ENCODE peak calls at places on chromosomes 3 and 15, in nine cellular contexts. One of them, this sample, is unnamed.

GRCh38 chr3:72555714-72556113 is 292.5 kb downstream of the SHQ1 start:
- DNase-seq in mucosa of gallbladder: no peak
- DNase-seq in dermis blood vessel endothelial cell: no peak
- DNase-seq in RKO: no peak
- DNase-seq in progenitor cell of endocrine pancreas: no peak
- DNase-seq in activated CD4-positive, alpha-beta T cell treated with anti-CD3 and anti-CD28 coated beads, Interleukin-2, amount 50 U/mL, for 48 hours: no peak
- DNase-seq in stimulated activated CD4-positive, alpha-beta T cell treated with anti-CD3 and anti-CD28 coated beads, TNF-alpha, amount 100 ng/mL, for 24 hours: no peak
- DNase-seq in activated gamma-delta T cell treated with Interleukin-2 at 50 U/mL for 16 hours: no peak
- DNase-seq in HT1080: no peak
- DNase-seq in this sample: no peak

GRCh38 chr3:99637041-99637380 is 1.4 kb upstream of the COL8A1 start:
- DNase-seq in RKO: peak; percentile 24
- DNase-seq in dermis blood vessel endothelial cell: peak; percentile 83
- DNase-seq in activated CD4-positive, alpha-beta T cell treated with anti-CD3 and anti-CD28 coated beads, Interleukin-2, amount 50 U/mL, for 48 hours: no peak
- DNase-seq in mucosa of gallbladder: no peak
- DNase-seq in HT1080: no peak
- DNase-seq in activated gamma-delta T cell treated with Interleukin-2 at 50 U/mL for 16 hours: no peak
- DNase-seq in stimulated activated CD4-positive, alpha-beta T cell treated with anti-CD3 and anti-CD28 coated beads, TNF-alpha, amount 100 ng/mL, for 24 hours: no peak
- DNase-seq in progenitor cell of endocrine pancreas: no peak
- DNase-seq in this sample: no peak

GRCh38 chr15:55586808-55587207 is 1.3 kb downstream of the PYGO1 start:
- DNase-seq in progenitor cell of endocrine pancreas: no peak
- DNase-seq in HT1080: no peak
- DNase-seq in mucosa of gallbladder: no peak
- DNase-seq in stimulated activated CD4-positive, alpha-beta T cell treated with anti-CD3 and anti-CD28 coated beads, TNF-alpha, amount 100 ng/mL, for 24 hours: no peak
- DNase-seq in activated gamma-delta T cell treated with Interleukin-2 at 50 U/mL for 16 hours: no peak
- DNase-seq in dermis blood vessel endothelial cell: no peak
- DNase-seq in activated CD4-positive, alpha-beta T cell treated with anti-CD3 and anti-CD28 coated beads, Interleukin-2, amount 50 U/mL, for 48 hours: no peak
- DNase-seq in RKO: no peak
- DNase-seq in this sample: no peak

GRCh38 chr3:52031896-52032295 is 24.5 kb downstream of the DUSP7 start:
- DNase-seq in stimulated activated CD4-positive, alpha-beta T cell treated with anti-CD3 and anti-CD28 coated beads, TNF-alpha, amount 100 ng/mL, for 24 hours: no peak
- DNase-seq in mucosa of gallbladder: no peak
- DNase-seq in HT1080: no peak
- DNase-seq in progenitor cell of endocrine pancreas: no peak
- DNase-seq in activated gamma-delta T cell treated with Interleukin-2 at 50 U/mL for 16 hours: no peak
- DNase-seq in dermis blood vessel endothelial cell: no peak
- DNase-seq in activated CD4-positive, alpha-beta T cell treated with anti-CD3 and anti-CD28 coated beads, Interleukin-2, amount 50 U/mL, for 48 hours: no peak
- DNase-seq in RKO: no peak
- DNase-seq in this sample: no peak

GRCh38 chr3:66475386-66476020 is 25.3 kb downstream of the LRIG1 start:
- DNase-seq in RKO: no peak
- DNase-seq in HT1080: no peak
- DNase-seq in activated CD4-positive, alpha-beta T cell treated with anti-CD3 and anti-CD28 coated beads, Interleukin-2, amount 50 U/mL, for 48 hours: no peak
- DNase-seq in mucosa of gallbladder: no peak
- DNase-seq in dermis blood vessel endothelial cell: no peak
- DNase-seq in activated gamma-delta T cell treated with Interleukin-2 at 50 U/mL for 16 hours: no peak
- DNase-seq in progenitor cell of endocrine pancreas: no peak
- DNase-seq in stimulated activated CD4-positive, alpha-beta T cell treated with anti-CD3 and anti-CD28 coated beads, TNF-alpha, amount 100 ng/mL, for 24 hours: no peak
- DNase-seq in this sample: no peak

GRCh38 chr3:9201278-9201677 is 48.2 kb downstream of the SRGAP3 start:
- DNase-seq in dermis blood vessel endothelial cell: no peak
- DNase-seq in RKO: no peak
- DNase-seq in activated gamma-delta T cell treated with Interleukin-2 at 50 U/mL for 16 hours: no peak
- DNase-seq in mucosa of gallbladder: no peak
- DNase-seq in HT1080: no peak
- DNase-seq in stimulated activated CD4-positive, alpha-beta T cell treated with anti-CD3 and anti-CD28 coated beads, TNF-alpha, amount 100 ng/mL, for 24 hours: no peak
- DNase-seq in progenitor cell of endocrine pancreas: no peak
- DNase-seq in activated CD4-positive, alpha-beta T cell treated with anti-CD3 and anti-CD28 coated beads, Interleukin-2, amount 50 U/mL, for 48 hours: no peak
- DNase-seq in this sample: no peak

GRCh38 chr3:54951405-54951804 is 23.5 kb upstream of the LRTM1 start:
- DNase-seq in activated CD4-positive, alpha-beta T cell treated with anti-CD3 and anti-CD28 coated beads, Interleukin-2, amount 50 U/mL, for 48 hours: no peak
- DNase-seq in HT1080: peak; percentile 79
- DNase-seq in dermis blood vessel endothelial cell: no peak
- DNase-seq in progenitor cell of endocrine pancreas: peak; percentile 47
- DNase-seq in RKO: peak; percentile 22
- DNase-seq in mucosa of gallbladder: peak; percentile 77
- DNase-seq in stimulated activated CD4-positive, alpha-beta T cell treated with anti-CD3 and anti-CD28 coated beads, TNF-alpha, amount 100 ng/mL, for 24 hours: no peak
- DNase-seq in activated gamma-delta T cell treated with Interleukin-2 at 50 U/mL for 16 hours: no peak
- DNase-seq in this sample: no peak

GRCh38 chr3:87437765-87438164 is 161.4 kb upstream of the POU1F1 start:
- DNase-seq in mucosa of gallbladder: no peak
- DNase-seq in activated CD4-positive, alpha-beta T cell treated with anti-CD3 and anti-CD28 coated beads, Interleukin-2, amount 50 U/mL, for 48 hours: no peak
- DNase-seq in progenitor cell of endocrine pancreas: no peak
- DNase-seq in dermis blood vessel endothelial cell: no peak
- DNase-seq in RKO: no peak
- DNase-seq in HT1080: peak; percentile 41
- DNase-seq in stimulated activated CD4-positive, alpha-beta T cell treated with anti-CD3 and anti-CD28 coated beads, TNF-alpha, amount 100 ng/mL, for 24 hours: no peak
- DNase-seq in activated gamma-delta T cell treated with Interleukin-2 at 50 U/mL for 16 hours: no peak
- DNase-seq in this sample: peak; percentile 43

GRCh38 chr15:32700501-32701150 is 17.2 kb upstream of the GREM1 start:
- DNase-seq in progenitor cell of endocrine pancreas: no peak
- DNase-seq in RKO: no peak
- DNase-seq in mucosa of gallbladder: no peak
- DNase-seq in activated CD4-positive, alpha-beta T cell treated with anti-CD3 and anti-CD28 coated beads, Interleukin-2, amount 50 U/mL, for 48 hours: no peak
- DNase-seq in HT1080: peak; percentile 66
- DNase-seq in activated gamma-delta T cell treated with Interleukin-2 at 50 U/mL for 16 hours: no peak
- DNase-seq in dermis blood vessel endothelial cell: no peak
- DNase-seq in stimulated activated CD4-positive, alpha-beta T cell treated with anti-CD3 and anti-CD28 coated beads, TNF-alpha, amount 100 ng/mL, for 24 hours: no peak
- DNase-seq in this sample: no peak

GRCh38 chr15:94297543-94297942 is 66.2 kb downstream of the MCTP2 start:
- DNase-seq in HT1080: no peak
- DNase-seq in stimulated activated CD4-positive, alpha-beta T cell treated with anti-CD3 and anti-CD28 coated beads, TNF-alpha, amount 100 ng/mL, for 24 hours: no peak
- DNase-seq in mucosa of gallbladder: no peak
- DNase-seq in dermis blood vessel endothelial cell: no peak
- DNase-seq in progenitor cell of endocrine pancreas: no peak
- DNase-seq in activated CD4-positive, alpha-beta T cell treated with anti-CD3 and anti-CD28 coated beads, Interleukin-2, amount 50 U/mL, for 48 hours: no peak
- DNase-seq in activated gamma-delta T cell treated with Interleukin-2 at 50 U/mL for 16 hours: no peak
- DNase-seq in RKO: no peak
- DNase-seq in this sample: no peak

GRCh38 chr3:126646662-126647061 is 8.3 kb downstream of the TXNRD3 start:
- DNase-seq in activated gamma-delta T cell treated with Interleukin-2 at 50 U/mL for 16 hours: no peak
- DNase-seq in mucosa of gallbladder: no peak
- DNase-seq in activated CD4-positive, alpha-beta T cell treated with anti-CD3 and anti-CD28 coated beads, Interleukin-2, amount 50 U/mL, for 48 hours: no peak
- DNase-seq in stimulated activated CD4-positive, alpha-beta T cell treated with anti-CD3 and anti-CD28 coated beads, TNF-alpha, amount 100 ng/mL, for 24 hours: no peak
- DNase-seq in HT1080: no peak
- DNase-seq in progenitor cell of endocrine pancreas: no peak
- DNase-seq in RKO: no peak
- DNase-seq in dermis blood vessel endothelial cell: no peak
- DNase-seq in this sample: no peak

GRCh38 chr15:67009576-67010569 is 55.5 kb upstream of the SMAD3 start:
- DNase-seq in activated CD4-positive, alpha-beta T cell treated with anti-CD3 and anti-CD28 coated beads, Interleukin-2, amount 50 U/mL, for 48 hours: no peak
- DNase-seq in stimulated activated CD4-positive, alpha-beta T cell treated with anti-CD3 and anti-CD28 coated beads, TNF-alpha, amount 100 ng/mL, for 24 hours: no peak
- DNase-seq in RKO: no peak
- DNase-seq in HT1080: no peak
- DNase-seq in activated gamma-delta T cell treated with Interleukin-2 at 50 U/mL for 16 hours: no peak
- DNase-seq in mucosa of gallbladder: no peak
- DNase-seq in progenitor cell of endocrine pancreas: no peak
- DNase-seq in dermis blood vessel endothelial cell: no peak
- DNase-seq in this sample: no peak

GRCh38 chr3:155494332-155494731 is 200.8 kb upstream of the STRIT1 start:
- DNase-seq in RKO: no peak
- DNase-seq in mucosa of gallbladder: no peak
- DNase-seq in HT1080: no peak
- DNase-seq in activated CD4-positive, alpha-beta T cell treated with anti-CD3 and anti-CD28 coated beads, Interleukin-2, amount 50 U/mL, for 48 hours: no peak
- DNase-seq in progenitor cell of endocrine pancreas: no peak
- DNase-seq in stimulated activated CD4-positive, alpha-beta T cell treated with anti-CD3 and anti-CD28 coated beads, TNF-alpha, amount 100 ng/mL, for 24 hours: no peak
- DNase-seq in activated gamma-delta T cell treated with Interleukin-2 at 50 U/mL for 16 hours: no peak
- DNase-seq in dermis blood vessel endothelial cell: no peak
- DNase-seq in this sample: no peak

GRCh38 chr3:129604942-129605592 is 1.4 kb downstream of the PLXND1 start:
- DNase-seq in mucosa of gallbladder: no peak
- DNase-seq in progenitor cell of endocrine pancreas: no peak
- DNase-seq in dermis blood vessel endothelial cell: no peak
- DNase-seq in activated gamma-delta T cell treated with Interleukin-2 at 50 U/mL for 16 hours: no peak
- DNase-seq in RKO: no peak
- DNase-seq in activated CD4-positive, alpha-beta T cell treated with anti-CD3 and anti-CD28 coated beads, Interleukin-2, amount 50 U/mL, for 48 hours: no peak
- DNase-seq in HT1080: no peak
- DNase-seq in stimulated activated CD4-positive, alpha-beta T cell treated with anti-CD3 and anti-CD28 coated beads, TNF-alpha, amount 100 ng/mL, for 24 hours: no peak
- DNase-seq in this sample: no peak

GRCh38 chr3:51311055-51311454 is 74.0 kb upstream of the MANF start:
- DNase-seq in RKO: peak; percentile 52
- DNase-seq in stimulated activated CD4-positive, alpha-beta T cell treated with anti-CD3 and anti-CD28 coated beads, TNF-alpha, amount 100 ng/mL, for 24 hours: no peak
- DNase-seq in activated CD4-positive, alpha-beta T cell treated with anti-CD3 and anti-CD28 coated beads, Interleukin-2, amount 50 U/mL, for 48 hours: no peak
- DNase-seq in activated gamma-delta T cell treated with Interleukin-2 at 50 U/mL for 16 hours: no peak
- DNase-seq in progenitor cell of endocrine pancreas: no peak
- DNase-seq in dermis blood vessel endothelial cell: peak; percentile 40
- DNase-seq in HT1080: peak; percentile 37
- DNase-seq in mucosa of gallbladder: no peak
- DNase-seq in this sample: peak; percentile 20

GRCh38 chr3:49556500-49557275 is 2.4 kb downstream of the BSN start:
- DNase-seq in activated CD4-positive, alpha-beta T cell treated with anti-CD3 and anti-CD28 coated beads, Interleukin-2, amount 50 U/mL, for 48 hours: no peak
- DNase-seq in RKO: no peak
- DNase-seq in dermis blood vessel endothelial cell: no peak
- DNase-seq in stimulated activated CD4-positive, alpha-beta T cell treated with anti-CD3 and anti-CD28 coated beads, TNF-alpha, amount 100 ng/mL, for 24 hours: no peak
- DNase-seq in mucosa of gallbladder: no peak
- DNase-seq in progenitor cell of endocrine pancreas: no peak
- DNase-seq in HT1080: no peak
- DNase-seq in activated gamma-delta T cell treated with Interleukin-2 at 50 U/mL for 16 hours: no peak
- DNase-seq in this sample: no peak

GRCh38 chr15:65930134-65930533 is 60.8 kb downstream of the RAB11A start:
- DNase-seq in activated gamma-delta T cell treated with Interleukin-2 at 50 U/mL for 16 hours: no peak
- DNase-seq in progenitor cell of endocrine pancreas: no peak
- DNase-seq in HT1080: no peak
- DNase-seq in dermis blood vessel endothelial cell: no peak
- DNase-seq in RKO: no peak
- DNase-seq in stimulated activated CD4-positive, alpha-beta T cell treated with anti-CD3 and anti-CD28 coated beads, TNF-alpha, amount 100 ng/mL, for 24 hours: no peak
- DNase-seq in activated CD4-positive, alpha-beta T cell treated with anti-CD3 and anti-CD28 coated beads, Interleukin-2, amount 50 U/mL, for 48 hours: no peak
- DNase-seq in mucosa of gallbladder: no peak
- DNase-seq in this sample: no peak

GRCh38 chr3:195013962-195014361 is 257.0 kb downstream of the XXYLT1 start:
- DNase-seq in dermis blood vessel endothelial cell: no peak
- DNase-seq in mucosa of gallbladder: no peak
- DNase-seq in progenitor cell of endocrine pancreas: no peak
- DNase-seq in activated gamma-delta T cell treated with Interleukin-2 at 50 U/mL for 16 hours: no peak
- DNase-seq in stimulated activated CD4-positive, alpha-beta T cell treated with anti-CD3 and anti-CD28 coated beads, TNF-alpha, amount 100 ng/mL, for 24 hours: no peak
- DNase-seq in HT1080: no peak
- DNase-seq in RKO: no peak
- DNase-seq in activated CD4-positive, alpha-beta T cell treated with anti-CD3 and anti-CD28 coated beads, Interleukin-2, amount 50 U/mL, for 48 hours: no peak
- DNase-seq in this sample: no peak

GRCh38 chr15:31306036-31306425 is 20.6 kb upstream of the KLF13 start:
- DNase-seq in activated gamma-delta T cell treated with Interleukin-2 at 50 U/mL for 16 hours: no peak
- DNase-seq in RKO: no peak
- DNase-seq in HT1080: no peak
- DNase-seq in mucosa of gallbladder: peak; percentile 2
- DNase-seq in dermis blood vessel endothelial cell: no peak
- DNase-seq in activated CD4-positive, alpha-beta T cell treated with anti-CD3 and anti-CD28 coated beads, Interleukin-2, amount 50 U/mL, for 48 hours: no peak
- DNase-seq in progenitor cell of endocrine pancreas: no peak
- DNase-seq in stimulated activated CD4-positive, alpha-beta T cell treated with anti-CD3 and anti-CD28 coated beads, TNF-alpha, amount 100 ng/mL, for 24 hours: no peak
- DNase-seq in this sample: no peak

GRCh38 chr3:77618686-77619085 is 578.8 kb downstream of the ROBO2 start:
- DNase-seq in stimulated activated CD4-positive, alpha-beta T cell treated with anti-CD3 and anti-CD28 coated beads, TNF-alpha, amount 100 ng/mL, for 24 hours: no peak
- DNase-seq in RKO: no peak
- DNase-seq in progenitor cell of endocrine pancreas: no peak
- DNase-seq in HT1080: no peak
- DNase-seq in activated gamma-delta T cell treated with Interleukin-2 at 50 U/mL for 16 hours: no peak
- DNase-seq in dermis blood vessel endothelial cell: no peak
- DNase-seq in mucosa of gallbladder: no peak
- DNase-seq in activated CD4-positive, alpha-beta T cell treated with anti-CD3 and anti-CD28 coated beads, Interleukin-2, amount 50 U/mL, for 48 hours: no peak
- DNase-seq in this sample: no peak

GRCh38 chr3:83953417-83954089 is 1005.2 kb upstream of the CADM2 start:
- DNase-seq in activated CD4-positive, alpha-beta T cell treated with anti-CD3 and anti-CD28 coated beads, Interleukin-2, amount 50 U/mL, for 48 hours: no peak
- DNase-seq in progenitor cell of endocrine pancreas: no peak
- DNase-seq in RKO: peak; percentile 41
- DNase-seq in stimulated activated CD4-positive, alpha-beta T cell treated with anti-CD3 and anti-CD28 coated beads, TNF-alpha, amount 100 ng/mL, for 24 hours: no peak
- DNase-seq in mucosa of gallbladder: no peak
- DNase-seq in activated gamma-delta T cell treated with Interleukin-2 at 50 U/mL for 16 hours: no peak
- DNase-seq in dermis blood vessel endothelial cell: peak; percentile 7
- DNase-seq in HT1080: peak; percentile 75
- DNase-seq in this sample: no peak